ENCODE peak calls at places on chromosomes 2 and 18, in five cellular contexts. V is HCT116, A is SK-N-SH, Z is A549, M is HL-60. P is an unnamed sample.
A peak's percentile ranks its signal among the peaks of the same experiment; 100 is the strongest.

GRCh38 chr2:200944467-200945394 is 18.7 kb downstream of the ORC2 start:
- DNase-seq in V (peak; percentile 95), A (no peak), Z (peak; percentile 31), M (no peak), P (no peak)

GRCh38 chr2:240957656-240958365 is 40.6 kb upstream of the SNED1 start:
- DNase-seq in V (no peak), A (peak; percentile 79), Z (no peak), M (no peak), P (no peak)

GRCh38 chr2:200054681-200055468 is 99.5 kb downstream of the MAIP1 start:
- DNase-seq in V (peak; percentile 2), A (no peak), Z (no peak), M (no peak), P (no peak)

GRCh38 chr2:29834624-29835023 is 86.8 kb downstream of the ALK start:
- DNase-seq in V (no peak), A (no peak), Z (no peak), M (no peak), P (no peak)

GRCh38 chr18:67417864-67418523 is 98.5 kb downstream of the DSEL start:
- DNase-seq in V (no peak), A (no peak), Z (peak; percentile 8), M (no peak), P (peak; percentile 4)

GRCh38 chr2:221844187-221844586 is 272.1 kb upstream of the EPHA4 start:
- DNase-seq in V (no peak), A (no peak), Z (no peak), M (no peak), P (no peak)

GRCh38 chr2:70921839-70922590 is 13.7 kb upstream of the ATP6V1B1 start:
- DNase-seq in V (no peak), A (no peak), Z (no peak), M (no peak), P (no peak)

GRCh38 chr18:8657873-8658521 is 47.4 kb upstream of the MTCL1 start:
- DNase-seq in V (no peak), A (peak; percentile 85), Z (no peak), M (no peak), P (peak; percentile 31)

GRCh38 chr2:9952286-9952737 is 819 bp downstream of the GRHL1 start:
- DNase-seq in V (no peak), A (no peak), Z (no peak), M (no peak), P (no peak)

GRCh38 chr18:67010916-67011315 is 407.0 kb upstream of the CDH19 start:
- DNase-seq in V (no peak), A (no peak), Z (no peak), M (no peak), P (no peak)

GRCh38 chr2:163132850-163133249 is 294.3 kb upstream of the KCNH7 start:
- DNase-seq in V (peak; percentile 4), A (peak; percentile 2), Z (peak; percentile 1), M (no peak), P (no peak)

GRCh38 chr2:235511187-235511661 is 17.4 kb downstream of the AGAP1 start:
- DNase-seq in V (peak; percentile 50), A (no peak), Z (peak; percentile 87), M (no peak), P (no peak)

GRCh38 chr2:201932511-201932910 is 101.1 kb upstream of the FZD7 start:
- DNase-seq in V (no peak), A (peak; percentile 56), Z (no peak), M (no peak), P (no peak)

GRCh38 chr2:234293973-234294372 is 202.9 kb downstream of the ARL4C start:
- DNase-seq in V (peak; percentile 37), A (no peak), Z (no peak), M (no peak), P (no peak)

GRCh38 chr2:191251014-191251413 is 5.8 kb downstream of the MYO1B start:
- DNase-seq in V (no peak), A (peak; percentile 10), Z (no peak), M (no peak), P (no peak)

GRCh38 chr2:240646900-240647502 is 21.7 kb downstream of the GPR35 start:
- DNase-seq in V (no peak), A (peak; percentile 20), Z (no peak), M (no peak), P (no peak)

GRCh38 chr18:32488078-32488477 is 17.4 kb upstream of the GAREM1 start:
- DNase-seq in V (no peak), A (no peak), Z (no peak), M (no peak), P (no peak)

GRCh38 chr2:28707592-28707991 is 44.0 kb upstream of the PPP1CB start:
- DNase-seq in V (no peak), A (no peak), Z (no peak), M (no peak), P (no peak)

GRCh38 chr2:208783184-208783583 is 376.6 kb downstream of the PTH2R start:
- DNase-seq in V (peak; percentile 7), A (no peak), Z (no peak), M (no peak), P (no peak)

GRCh38 chr18:67072789-67073188 is 443.7 kb downstream of the DSEL start:
- DNase-seq in V (no peak), A (no peak), Z (no peak), M (no peak), P (no peak)

DNA sequence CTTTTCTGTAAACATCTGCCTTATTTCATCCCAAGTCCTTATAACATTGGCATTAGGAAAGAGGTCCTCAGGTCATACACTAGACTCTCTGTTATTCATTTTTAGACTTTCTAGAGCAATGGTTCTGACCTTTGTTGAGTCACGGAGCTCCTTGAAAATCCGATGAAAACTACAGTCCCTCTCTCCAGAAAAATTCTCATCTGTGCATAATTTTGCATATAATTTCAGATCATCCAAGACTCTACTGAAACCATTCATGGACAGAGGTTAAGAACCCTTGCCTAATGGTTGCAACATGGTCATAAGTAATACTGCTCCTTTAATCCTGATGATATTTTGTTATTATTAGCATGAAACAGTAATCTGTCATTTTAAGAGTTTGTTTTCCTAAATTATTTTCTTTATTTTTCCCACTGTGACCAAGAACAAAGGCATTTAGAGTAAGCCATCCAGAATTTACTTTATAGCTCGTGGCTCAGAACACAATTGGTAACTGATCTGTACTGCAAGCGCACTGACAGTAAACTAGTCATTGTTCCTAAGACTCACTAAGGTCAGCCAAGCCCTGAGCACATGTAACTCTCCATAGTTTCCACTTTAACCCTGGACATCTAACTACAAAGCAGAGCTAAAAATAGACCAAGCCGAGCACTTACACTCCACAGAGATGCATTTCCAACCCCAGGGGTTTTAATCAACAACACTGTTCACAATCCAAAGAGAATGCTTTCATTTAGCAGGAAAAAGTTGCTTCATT is 8.4 kb downstream of the MYOM1 start:
- DNase-seq in V (no peak), A (no peak), Z (no peak), M (no peak), P (no peak)
- TF ChIP-seq REST in V (no peak), A (no peak), Z (no peak), M (no peak), P (no peak)

GRCh38 chr18:12328179-12328823 is 20.3 kb downstream of the TUBB6 start:
- DNase-seq in V (no peak), A (no peak), Z (no peak), M (no peak), P (no peak)

GRCh38 chr18:12324991-12325725 is 17.1 kb downstream of the TUBB6 start:
- DNase-seq in V (no peak), A (no peak), Z (no peak), M (no peak), P (no peak)

GRCh38 chr18:12327510-12328178 is 19.6 kb downstream of the TUBB6 start:
- DNase-seq in V (peak; percentile 52), A (peak; percentile 82), Z (peak; percentile 77), M (peak; percentile 84), P (peak; percentile 65)

GRCh38 chr18:12326711-12327460 is 18.8 kb downstream of the TUBB6 start:
- DNase-seq in V (no peak), A (no peak), Z (no peak), M (no peak), P (no peak)

DNA sequence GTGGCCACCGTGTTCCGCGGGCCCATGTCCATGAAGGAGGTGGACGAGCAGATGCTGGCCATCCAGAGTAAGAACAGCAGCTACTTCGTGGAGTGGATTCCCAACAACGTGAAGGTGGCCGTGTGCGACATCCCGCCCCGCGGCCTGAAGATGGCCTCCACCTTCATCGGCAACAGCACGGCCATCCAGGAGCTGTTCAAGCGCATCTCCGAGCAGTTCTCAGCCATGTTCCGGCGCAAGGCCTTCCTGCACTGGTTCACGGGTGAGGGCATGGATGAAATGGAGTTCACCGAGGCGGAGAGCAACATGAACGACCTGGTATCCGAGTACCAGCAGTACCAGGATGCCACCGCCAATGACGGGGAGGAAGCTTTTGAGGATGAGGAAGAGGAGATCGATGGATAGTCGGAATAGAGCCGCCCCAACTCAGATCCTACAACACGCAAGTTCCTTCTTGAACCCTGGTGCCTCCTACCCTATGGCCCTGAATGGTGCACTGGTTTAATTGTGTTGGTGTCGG is 17.7 kb downstream of the TUBB6 start:
- DNase-seq in V (no peak), A (no peak), Z (no peak), M (no peak), P (no peak)
- TF ChIP-seq REST in V (no peak), A (no peak), Z (no peak), M (no peak), P (no peak)

GRCh38 chr18:79789901-79790885 is 7.5 kb upstream of the KCNG2 start:
- DNase-seq in V (no peak), A (no peak), Z (no peak), M (no peak), P (no peak)

GRCh38 chr18:79792988-79793355 is 4.8 kb upstream of the KCNG2 start:
- DNase-seq in V (no peak), A (no peak), Z (no peak), M (peak; percentile 89), P (no peak)

GRCh38 chr18:79791141-79791972 is 6.4 kb upstream of the KCNG2 start:
- DNase-seq in V (no peak), A (no peak), Z (peak; percentile 6), M (peak; percentile 100), P (no peak)

GRCh38 chr18:79794851-79795250 is 2.9 kb upstream of the KCNG2 start:
- DNase-seq in V (no peak), A (no peak), Z (no peak), M (no peak), P (no peak)

DNA sequence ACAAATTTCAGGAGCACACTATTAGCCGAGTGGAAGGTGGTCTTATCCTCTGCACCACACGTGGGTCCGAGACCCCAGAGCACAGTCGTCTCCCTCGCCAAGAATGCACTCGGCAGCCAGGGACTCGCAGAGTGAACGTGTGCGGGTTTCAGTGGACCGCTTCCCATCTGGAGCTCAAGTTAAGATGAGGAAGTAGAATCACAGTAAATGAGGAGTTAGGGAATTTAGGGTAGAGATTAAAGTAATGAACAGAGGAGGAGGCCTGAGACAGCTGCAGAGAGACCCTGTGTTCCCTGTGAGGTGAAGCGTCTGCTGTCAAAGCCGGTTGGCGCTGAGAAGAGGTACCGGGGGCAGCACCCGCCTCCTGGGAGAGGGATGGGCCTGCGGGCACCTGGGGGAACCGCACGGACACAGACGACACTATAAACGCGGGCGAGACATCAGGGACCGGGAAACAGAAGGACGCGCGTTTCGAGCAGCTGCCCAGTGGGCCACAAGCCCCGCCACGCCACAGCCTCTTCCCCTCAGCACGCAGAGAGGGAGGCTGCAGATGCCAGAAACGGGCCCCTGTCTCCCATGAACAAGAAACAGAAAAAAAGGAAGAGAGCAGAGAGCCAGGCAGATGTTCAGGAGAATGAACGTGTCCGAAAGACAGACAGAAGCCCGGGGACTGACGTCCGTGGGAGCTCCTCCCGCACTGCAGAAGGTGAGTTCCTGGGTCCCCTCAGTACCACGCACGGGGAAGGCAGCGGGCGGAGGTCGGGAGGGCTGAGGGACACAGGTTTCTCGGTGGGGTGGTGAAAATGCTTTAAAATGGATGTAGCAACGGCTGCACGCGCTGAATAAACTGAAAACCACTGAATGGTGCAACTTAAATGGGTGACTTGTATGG is 5.4 kb upstream of the KCNG2 start:
- DNase-seq in V (no peak), A (no peak), Z (no peak), M (peak; percentile 82), P (no peak)
- TF ChIP-seq REST in V (no peak), A (no peak), Z (no peak), M (peak; percentile 59), P (no peak)

GRCh38 chr2:38174646-38175096 is 98.7 kb upstream of the CYP1B1 start:
- DNase-seq in V (no peak), A (no peak), Z (no peak), M (peak; percentile 90), P (no peak)
- TF ChIP-seq REST in V (no peak), A (no peak), Z (no peak), M (peak; percentile 47), P (no peak)